ENCODE peak calls at places on chromosome 10, in seven cellular contexts. S, N, Z, E, H, Q and L are unnamed samples.

GRCh38 chr10:4812952-4813351 is 13.1 kb upstream of the AKR1E2 start:
- DNase-seq in S (no peak), N (no peak), Z (peak; percentile 89), E (no peak), H (peak; percentile 88), Q (peak; percentile 94), L (peak; percentile 82)

GRCh38 chr10:74163313-74164068 is 12.5 kb downstream of the ADK start:
- DNase-seq in S (no peak), N (no peak), Z (no peak), E (no peak), H (no peak), Q (peak; percentile 36), L (no peak)

GRCh38 chr10:132571565-132572544 is 34.3 kb downstream of the INPP5A start:
- DNase-seq in S (no peak), N (peak; percentile 62), Z (peak; percentile 94), E (peak; percentile 43), H (peak; percentile 84), Q (peak; percentile 97), L (peak; percentile 85)

GRCh38 chr10:16779375-16779774 is 37.8 kb downstream of the RSU1 start:
- DNase-seq in S (no peak), N (no peak), Z (peak; percentile 2), E (no peak), H (no peak), Q (no peak), L (no peak)

GRCh38 chr10:63798599-63799498 is 277.6 kb downstream of the REEP3 start:
- DNase-seq in S (peak; percentile 54), N (no peak), Z (peak; percentile 57), E (no peak), H (peak; percentile 99), Q (peak; percentile 98), L (peak; percentile 61)

GRCh38 chr10:13271552-13272163 is 28.2 kb downstream of the PHYH start:
- DNase-seq in S (peak; percentile 47), N (peak; percentile 78), Z (no peak), E (peak; percentile 48), H (peak; percentile 10), Q (peak; percentile 32), L (no peak)

GRCh38 chr10:11145498-11145855 is 127.8 kb downstream of the CELF2 start:
- DNase-seq in S (no peak), N (no peak), Z (no peak), E (no peak), H (no peak), Q (no peak), L (no peak)

GRCh38 chr10:106938448-106939014 is 226.0 kb downstream of the SORCS1 start:
- DNase-seq in S (no peak), N (no peak), Z (no peak), E (no peak), H (no peak), Q (no peak), L (no peak)

GRCh38 chr10:118213456-118213855 is 128.7 kb downstream of the FAM204A start:
- DNase-seq in S (no peak), N (no peak), Z (no peak), E (no peak), H (no peak), Q (no peak), L (no peak)

GRCh38 chr10:132776186-132776585 is 9.8 kb downstream of the NKX6-2 start:
- DNase-seq in S (no peak), N (no peak), Z (no peak), E (no peak), H (no peak), Q (no peak), L (no peak)

GRCh38 chr10:66550351-66550750 is 375.5 kb upstream of the LRRTM3 start:
- DNase-seq in S (no peak), N (no peak), Z (no peak), E (no peak), H (no peak), Q (no peak), L (no peak)

GRCh38 chr10:14838582-14839304 is 637 bp downstream of the HSPA14 start:
- DNase-seq in S (peak; percentile 39), N (peak; percentile 69), Z (peak; percentile 17), E (peak; percentile 78), H (peak; percentile 5), Q (peak; percentile 16), L (no peak)

GRCh38 chr10:287814-288213 is 152.6 kb downstream of the ZMYND11 start:
- DNase-seq in S (no peak), N (no peak), Z (no peak), E (no peak), H (no peak), Q (peak; percentile 10), L (peak; percentile 7)

GRCh38 chr10:71221586-71222202 is 9.3 kb downstream of the UNC5B start:
- DNase-seq in S (no peak), N (no peak), Z (no peak), E (no peak), H (no peak), Q (no peak), L (no peak)

GRCh38 chr10:71220689-71221540 is 8.5 kb downstream of the UNC5B start:
- DNase-seq in S (no peak), N (no peak), Z (no peak), E (no peak), H (no peak), Q (no peak), L (no peak)

GRCh38 chr10:71219918-71220688 is 7.7 kb downstream of the UNC5B start:
- DNase-seq in S (no peak), N (no peak), Z (no peak), E (no peak), H (no peak), Q (no peak), L (no peak)

GRCh38 chr10:71223365-71224058 is 11.1 kb downstream of the UNC5B start:
- DNase-seq in S (no peak), N (no peak), Z (no peak), E (no peak), H (no peak), Q (no peak), L (no peak)

DNA sequence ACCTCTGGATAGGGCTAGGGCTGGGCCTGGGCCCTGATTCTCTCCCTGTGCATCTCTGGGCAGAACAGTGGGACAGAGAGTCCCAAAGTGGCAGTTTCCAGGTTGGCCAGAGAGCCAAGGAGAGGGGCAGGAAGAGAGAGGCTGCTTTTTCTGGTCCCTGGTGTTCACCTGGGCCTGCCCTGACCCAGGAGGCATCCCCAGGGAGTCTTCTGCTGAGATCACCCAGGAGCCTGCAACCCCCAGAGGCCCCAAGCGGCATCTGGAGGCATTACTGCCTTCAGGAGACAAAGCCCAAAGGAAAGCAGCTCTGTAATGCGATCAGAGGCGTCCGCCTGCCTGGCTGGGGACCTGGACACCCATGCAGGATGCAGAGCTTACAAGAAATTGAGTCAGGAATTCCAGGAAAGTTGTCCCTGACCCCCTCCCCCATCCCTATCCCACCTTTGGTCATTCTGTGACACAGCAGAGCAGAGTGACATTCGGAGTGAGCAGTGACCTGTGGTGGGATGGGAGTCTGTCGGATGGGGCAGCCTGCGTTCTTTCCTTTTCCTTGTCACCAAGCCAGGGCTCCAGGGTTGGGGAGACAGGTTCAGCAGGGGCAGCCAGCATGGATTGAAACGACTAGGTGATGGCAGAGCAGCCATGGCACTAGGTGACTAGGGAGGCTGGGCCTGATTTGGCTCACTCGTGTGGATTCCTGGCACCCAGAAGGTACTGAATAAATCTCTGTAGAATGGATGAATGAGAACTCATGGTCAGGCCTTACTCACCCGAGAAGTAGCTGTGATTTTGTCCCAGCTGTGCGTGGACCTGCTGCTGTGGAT is 10.4 kb downstream of the UNC5B start:
- DNase-seq in S (no peak), N (no peak), Z (peak; percentile 23), E (no peak), H (no peak), Q (peak; percentile 53), L (peak; percentile 49)
- TF ChIP-seq CTCF in S (no peak), N (no peak), Z (no peak), E (peak; percentile 37), H (peak; percentile 10), Q (no peak), L (peak; percentile 18)

GRCh38 chr10:99369126-99369525 is 40.0 kb downstream of the CNNM1 start:
- DNase-seq in S (no peak), N (no peak), Z (no peak), E (no peak), H (no peak), Q (peak; percentile 12), L (peak; percentile 81)

GRCh38 chr10:99372546-99373271 is 43.6 kb downstream of the CNNM1 start:
- DNase-seq in S (no peak), N (no peak), Z (no peak), E (no peak), H (peak; percentile 21), Q (peak; percentile 72), L (peak; percentile 74)

GRCh38 chr10:99369551-99369950 is 40.4 kb downstream of the CNNM1 start:
- DNase-seq in S (no peak), N (no peak), Z (no peak), E (no peak), H (no peak), Q (no peak), L (peak; percentile 92)

GRCh38 chr10:99368646-99369045 is 39.5 kb downstream of the CNNM1 start:
- DNase-seq in S (no peak), N (no peak), Z (no peak), E (no peak), H (no peak), Q (peak; percentile 2), L (peak; percentile 68)

GRCh38 chr10:99370993-99371392 is 41.8 kb downstream of the CNNM1 start:
- DNase-seq in S (no peak), N (no peak), Z (peak; percentile 25), E (no peak), H (no peak), Q (peak; percentile 41), L (peak; percentile 66)
- TF ChIP-seq CTCF in S (peak; percentile 40), N (peak; percentile 52), Z (peak; percentile 64), E (peak; percentile 17), H (peak; percentile 55), Q (peak; percentile 39), L (peak; percentile 80)

GRCh38 chr10:59957975-59958374 is 51.6 kb upstream of the CCDC6 start:
- DNase-seq in S (no peak), N (no peak), Z (no peak), E (no peak), H (no peak), Q (no peak), L (no peak)

GRCh38 chr10:59950105-59950504 is 43.7 kb upstream of the CCDC6 start:
- DNase-seq in S (no peak), N (no peak), Z (no peak), E (no peak), H (no peak), Q (no peak), L (no peak)

GRCh38 chr10:59958882-59959281 is 52.5 kb upstream of the CCDC6 start:
- DNase-seq in S (no peak), N (no peak), Z (no peak), E (no peak), H (no peak), Q (no peak), L (no peak)

GRCh38 chr10:59949608-59950007 is 43.3 kb upstream of the CCDC6 start:
- DNase-seq in S (no peak), N (no peak), Z (no peak), E (no peak), H (no peak), Q (no peak), L (no peak)

GRCh38 chr10:59954296-59954695 is 47.9 kb upstream of the CCDC6 start:
- DNase-seq in S (no peak), N (no peak), Z (no peak), E (no peak), H (no peak), Q (peak; percentile 46), L (no peak)
- TF ChIP-seq CTCF in S (no peak), N (no peak), Z (no peak), E (no peak), H (no peak), Q (no peak), L (no peak)

DNA sequence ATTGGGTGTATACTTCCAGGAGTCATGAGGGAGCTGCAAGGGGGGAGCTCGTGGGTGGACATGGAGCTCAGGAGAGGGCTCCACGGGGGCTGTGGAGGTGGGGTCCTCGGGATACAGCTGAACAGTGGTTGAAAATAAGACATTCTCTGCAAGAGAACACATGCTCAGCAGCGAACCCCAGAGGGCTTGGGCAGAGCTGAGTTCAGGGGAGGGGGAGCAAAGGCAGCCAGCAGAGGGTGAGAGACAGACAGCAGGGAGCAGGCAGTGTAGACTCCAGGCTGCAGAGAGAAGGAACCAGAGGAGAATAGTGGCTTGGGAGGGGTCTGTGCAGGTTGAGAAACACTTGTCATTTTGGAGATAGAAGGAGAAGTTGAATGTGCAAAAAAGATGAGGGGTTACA is 73.0 kb upstream of the LRRC18 start:
- DNase-seq in S (no peak), N (no peak), Z (no peak), E (no peak), H (no peak), Q (no peak), L (no peak)
- TF ChIP-seq CTCF in S (no peak), N (no peak), Z (no peak), E (no peak), H (no peak), Q (no peak), L (no peak)